ENCODE peak calls at places on chromosomes 1 and 21, in eight cellular contexts. One of them, this sample, is unnamed.

GRCh38 chr1:92951141-92951582 is 10.1 kb downstream of the DIPK1A start:
- DNase-seq in brain microvascular endothelial cell: peak; percentile 57
- DNase-seq in CD4-positive, alpha-beta T cell: no peak
- DNase-seq in WTC11: no peak
- DNase-seq in breast epithelium: no peak
- DNase-seq in body of pancreas: peak; percentile 12
- DNase-seq in cardiac fibroblast: peak; percentile 61
- DNase-seq in mucosa of descending colon: no peak
- DNase-seq in this sample: no peak

GRCh38 chr1:59272507-59272906 is 24.4 kb upstream of the FGGY start:
- DNase-seq in brain microvascular endothelial cell: peak; percentile 50
- DNase-seq in CD4-positive, alpha-beta T cell: no peak
- DNase-seq in WTC11: no peak
- DNase-seq in body of pancreas: no peak
- DNase-seq in cardiac fibroblast: peak; percentile 48
- DNase-seq in mucosa of descending colon: no peak
- DNase-seq in breast epithelium: no peak
- DNase-seq in this sample: no peak

GRCh38 chr1:169329383-169329782 is 38.2 kb downstream of the NME7 start:
- DNase-seq in mucosa of descending colon: no peak
- DNase-seq in CD4-positive, alpha-beta T cell: no peak
- DNase-seq in brain microvascular endothelial cell: no peak
- DNase-seq in breast epithelium: no peak
- DNase-seq in body of pancreas: no peak
- DNase-seq in WTC11: no peak
- DNase-seq in cardiac fibroblast: no peak
- DNase-seq in this sample: no peak

GRCh38 chr1:175208773-175209492 is 16.4 kb upstream of the KIAA0040 start:
- DNase-seq in brain microvascular endothelial cell: no peak
- DNase-seq in WTC11: no peak
- DNase-seq in breast epithelium: no peak
- DNase-seq in cardiac fibroblast: no peak
- DNase-seq in body of pancreas: no peak
- DNase-seq in mucosa of descending colon: no peak
- DNase-seq in CD4-positive, alpha-beta T cell: peak; percentile 28
- DNase-seq in this sample: no peak

GRCh38 chr1:119646521-119647227 is 1.4 kb downstream of the ZNF697 start:
- DNase-seq in mucosa of descending colon: no peak
- DNase-seq in cardiac fibroblast: peak; percentile 47
- DNase-seq in brain microvascular endothelial cell: peak; percentile 64
- DNase-seq in WTC11: no peak
- DNase-seq in breast epithelium: no peak
- DNase-seq in body of pancreas: no peak
- DNase-seq in CD4-positive, alpha-beta T cell: no peak
- DNase-seq in this sample: no peak

GRCh38 chr21:30072496-30072895 is 94.1 kb downstream of the CLDN17 start:
- DNase-seq in body of pancreas: peak; percentile 17
- DNase-seq in cardiac fibroblast: peak; percentile 53
- DNase-seq in mucosa of descending colon: peak; percentile 35
- DNase-seq in WTC11: peak; percentile 59
- DNase-seq in brain microvascular endothelial cell: peak; percentile 45
- DNase-seq in breast epithelium: no peak
- DNase-seq in CD4-positive, alpha-beta T cell: no peak
- DNase-seq in this sample: peak; percentile 42

GRCh38 chr1:33099290-33100118 is 18.6 kb downstream of the AZIN2 start:
- DNase-seq in CD4-positive, alpha-beta T cell: peak; percentile 45
- DNase-seq in mucosa of descending colon: peak; percentile 45
- DNase-seq in body of pancreas: peak; percentile 67
- DNase-seq in WTC11: peak; percentile 30
- DNase-seq in breast epithelium: peak; percentile 69
- DNase-seq in cardiac fibroblast: peak; percentile 99
- DNase-seq in brain microvascular endothelial cell: peak; percentile 100
- DNase-seq in this sample: no peak

GRCh38 chr21:27645285-27645684 is 678.4 kb upstream of the ADAMTS5 start:
- DNase-seq in WTC11: no peak
- DNase-seq in mucosa of descending colon: no peak
- DNase-seq in body of pancreas: no peak
- DNase-seq in brain microvascular endothelial cell: peak; percentile 31
- DNase-seq in CD4-positive, alpha-beta T cell: no peak
- DNase-seq in breast epithelium: no peak
- DNase-seq in cardiac fibroblast: no peak
- DNase-seq in this sample: no peak

GRCh38 chr1:108208724-108209404 is 8.7 kb upstream of the SLC25A24 start:
- DNase-seq in breast epithelium: no peak
- DNase-seq in CD4-positive, alpha-beta T cell: no peak
- DNase-seq in brain microvascular endothelial cell: no peak
- DNase-seq in mucosa of descending colon: no peak
- DNase-seq in cardiac fibroblast: no peak
- DNase-seq in body of pancreas: no peak
- DNase-seq in WTC11: peak; percentile 34
- DNase-seq in this sample: peak; percentile 22

GRCh38 chr1:12706061-12706460 is 9.8 kb upstream of the AADACL3 start:
- DNase-seq in breast epithelium: no peak
- DNase-seq in mucosa of descending colon: no peak
- DNase-seq in brain microvascular endothelial cell: no peak
- DNase-seq in cardiac fibroblast: no peak
- DNase-seq in WTC11: no peak
- DNase-seq in CD4-positive, alpha-beta T cell: no peak
- DNase-seq in body of pancreas: no peak
- DNase-seq in this sample: no peak

GRCh38 chr1:227548448-227548847 is 14.9 kb upstream of the ZNF678 start:
- DNase-seq in breast epithelium: no peak
- DNase-seq in brain microvascular endothelial cell: no peak
- DNase-seq in CD4-positive, alpha-beta T cell: no peak
- DNase-seq in WTC11: no peak
- DNase-seq in mucosa of descending colon: no peak
- DNase-seq in cardiac fibroblast: no peak
- DNase-seq in body of pancreas: no peak
- DNase-seq in this sample: no peak

GRCh38 chr1:60461889-60462595 is 388.5 kb upstream of the C1orf87 start:
- DNase-seq in mucosa of descending colon: no peak
- DNase-seq in WTC11: no peak
- DNase-seq in CD4-positive, alpha-beta T cell: no peak
- DNase-seq in brain microvascular endothelial cell: no peak
- DNase-seq in body of pancreas: no peak
- DNase-seq in breast epithelium: no peak
- DNase-seq in cardiac fibroblast: no peak
- DNase-seq in this sample: no peak

GRCh38 chr1:36154765-36155559 is 998 bp upstream of the MAP7D1 start:
- DNase-seq in mucosa of descending colon: peak; percentile 64
- DNase-seq in breast epithelium: no peak
- DNase-seq in WTC11: peak; percentile 38
- DNase-seq in cardiac fibroblast: peak; percentile 43
- DNase-seq in CD4-positive, alpha-beta T cell: no peak
- DNase-seq in body of pancreas: peak; percentile 28
- DNase-seq in brain microvascular endothelial cell: no peak
- DNase-seq in this sample: peak; percentile 41

GRCh38 chr1:226569879-226570547 is 21.4 kb downstream of the STUM start:
- DNase-seq in body of pancreas: no peak
- DNase-seq in mucosa of descending colon: no peak
- DNase-seq in cardiac fibroblast: no peak
- DNase-seq in CD4-positive, alpha-beta T cell: no peak
- DNase-seq in brain microvascular endothelial cell: no peak
- DNase-seq in breast epithelium: no peak
- DNase-seq in WTC11: peak; percentile 77
- DNase-seq in this sample: peak; percentile 78

GRCh38 chr1:64881281-64881680 is 85.1 kb downstream of the JAK1 start:
- DNase-seq in body of pancreas: no peak
- DNase-seq in brain microvascular endothelial cell: peak; percentile 38
- DNase-seq in breast epithelium: no peak
- DNase-seq in CD4-positive, alpha-beta T cell: no peak
- DNase-seq in mucosa of descending colon: no peak
- DNase-seq in WTC11: no peak
- DNase-seq in cardiac fibroblast: no peak
- DNase-seq in this sample: no peak

GRCh38 chr21:36606292-36606982 is 92.5 kb upstream of the SIM2 start:
- DNase-seq in body of pancreas: no peak
- DNase-seq in breast epithelium: no peak
- DNase-seq in cardiac fibroblast: no peak
- DNase-seq in CD4-positive, alpha-beta T cell: no peak
- DNase-seq in brain microvascular endothelial cell: no peak
- DNase-seq in WTC11: peak; percentile 32
- DNase-seq in mucosa of descending colon: no peak
- DNase-seq in this sample: peak; percentile 31

GRCh38 chr21:35020902-35021301 is 28.2 kb downstream of the RUNX1 start:
- DNase-seq in body of pancreas: no peak
- DNase-seq in breast epithelium: no peak
- DNase-seq in mucosa of descending colon: no peak
- DNase-seq in WTC11: no peak
- DNase-seq in CD4-positive, alpha-beta T cell: no peak
- DNase-seq in cardiac fibroblast: no peak
- DNase-seq in brain microvascular endothelial cell: no peak
- DNase-seq in this sample: no peak

GRCh38 chr1:230636575-230637163 is 5.6 kb upstream of the COG2 start:
- DNase-seq in breast epithelium: no peak
- DNase-seq in body of pancreas: no peak
- DNase-seq in CD4-positive, alpha-beta T cell: no peak
- DNase-seq in cardiac fibroblast: no peak
- DNase-seq in brain microvascular endothelial cell: no peak
- DNase-seq in mucosa of descending colon: no peak
- DNase-seq in WTC11: no peak
- DNase-seq in this sample: no peak

GRCh38 chr21:31518580-31518979 is 140.9 kb upstream of the SOD1 start:
- DNase-seq in breast epithelium: no peak
- DNase-seq in WTC11: no peak
- DNase-seq in mucosa of descending colon: no peak
- DNase-seq in brain microvascular endothelial cell: no peak
- DNase-seq in cardiac fibroblast: no peak
- DNase-seq in CD4-positive, alpha-beta T cell: no peak
- DNase-seq in body of pancreas: no peak
- DNase-seq in this sample: no peak

DNA sequence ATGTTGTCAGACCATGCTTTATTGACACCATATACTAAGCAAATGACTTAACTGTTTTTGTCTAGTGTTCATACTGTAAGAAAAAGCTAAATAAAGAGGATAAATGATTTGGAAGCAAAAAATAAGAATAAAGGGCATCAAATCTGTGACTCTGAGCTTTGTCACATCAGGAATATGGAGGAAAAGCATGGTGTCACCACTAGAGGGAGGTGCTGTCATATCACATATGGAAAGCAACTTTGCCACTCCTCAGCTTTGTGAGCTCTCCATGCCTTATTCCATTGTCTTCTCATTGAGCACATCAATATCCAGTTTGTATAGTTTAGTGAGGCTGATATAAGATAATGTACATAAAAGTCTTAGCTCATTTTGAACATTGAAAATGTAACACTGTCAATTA is 20.8 kb upstream of the GBP1 start:
- DNase-seq in mucosa of descending colon: no peak
- DNase-seq in breast epithelium: no peak
- DNase-seq in brain microvascular endothelial cell: peak; percentile 72
- DNase-seq in CD4-positive, alpha-beta T cell: peak; percentile 37
- DNase-seq in body of pancreas: no peak
- DNase-seq in WTC11: peak; percentile 54
- DNase-seq in cardiac fibroblast: peak; percentile 83
- DNase-seq in this sample: no peak
- TF ChIP-seq CTCF in mucosa of descending colon: peak; percentile 49
- TF ChIP-seq CTCF in breast epithelium: peak; percentile 16
- TF ChIP-seq CTCF in brain microvascular endothelial cell: peak; percentile 74
- TF ChIP-seq CTCF in CD4-positive, alpha-beta T cell: peak; percentile 85
- TF ChIP-seq CTCF in body of pancreas: no peak
- TF ChIP-seq CTCF in WTC11: peak; percentile 72
- TF ChIP-seq CTCF in cardiac fibroblast: peak; percentile 59
- TF ChIP-seq CTCF in this sample: no peak

DNA sequence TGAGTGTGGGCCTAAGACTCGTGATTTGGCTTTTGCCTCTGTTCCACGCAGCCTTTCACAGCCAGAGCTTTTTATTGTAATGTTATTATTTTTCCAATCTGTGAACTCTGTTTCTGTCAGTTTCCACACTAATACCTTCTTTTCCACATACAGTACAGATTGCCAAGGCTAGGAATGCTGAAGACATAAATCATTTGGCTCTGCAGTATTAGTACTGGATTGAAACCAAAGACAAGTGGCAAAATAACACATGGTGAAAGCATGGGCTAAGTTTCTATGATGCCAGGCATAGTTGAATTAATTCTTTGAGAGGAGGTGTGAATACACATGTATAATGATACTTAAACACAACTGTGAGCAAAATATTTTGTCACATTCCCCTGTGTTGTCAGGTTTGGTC is 73.6 kb downstream of the TMEM200B start:
- DNase-seq in mucosa of descending colon: no peak
- DNase-seq in breast epithelium: no peak
- DNase-seq in cardiac fibroblast: no peak
- DNase-seq in CD4-positive, alpha-beta T cell: no peak
- DNase-seq in brain microvascular endothelial cell: no peak
- DNase-seq in body of pancreas: no peak
- DNase-seq in WTC11: no peak
- DNase-seq in this sample: no peak
- TF ChIP-seq CTCF in mucosa of descending colon: no peak
- TF ChIP-seq CTCF in breast epithelium: no peak
- TF ChIP-seq CTCF in cardiac fibroblast: no peak
- TF ChIP-seq CTCF in CD4-positive, alpha-beta T cell: no peak
- TF ChIP-seq CTCF in brain microvascular endothelial cell: no peak
- TF ChIP-seq CTCF in body of pancreas: no peak
- TF ChIP-seq CTCF in WTC11: no peak
- TF ChIP-seq CTCF in this sample: no peak

GRCh38 chr1:1041873-1042272 is 22.0 kb downstream of the AGRN start:
- DNase-seq in mucosa of descending colon: no peak
- DNase-seq in CD4-positive, alpha-beta T cell: no peak
- DNase-seq in breast epithelium: no peak
- DNase-seq in WTC11: no peak
- DNase-seq in brain microvascular endothelial cell: no peak
- DNase-seq in cardiac fibroblast: no peak
- DNase-seq in body of pancreas: no peak
- DNase-seq in this sample: no peak

GRCh38 chr1:1041092-1041503 is 21.2 kb downstream of the AGRN start:
- DNase-seq in WTC11: peak; percentile 82
- DNase-seq in brain microvascular endothelial cell: no peak
- DNase-seq in mucosa of descending colon: no peak
- DNase-seq in body of pancreas: no peak
- DNase-seq in CD4-positive, alpha-beta T cell: no peak
- DNase-seq in cardiac fibroblast: no peak
- DNase-seq in breast epithelium: no peak
- DNase-seq in this sample: no peak

GRCh38 chr1:1038694-1039093 is 18.8 kb downstream of the AGRN start:
- DNase-seq in WTC11: no peak
- DNase-seq in breast epithelium: no peak
- DNase-seq in CD4-positive, alpha-beta T cell: no peak
- DNase-seq in body of pancreas: no peak
- DNase-seq in mucosa of descending colon: no peak
- DNase-seq in cardiac fibroblast: no peak
- DNase-seq in brain microvascular endothelial cell: no peak
- DNase-seq in this sample: no peak

GRCh38 chr1:1039145-1039910 is 19.4 kb downstream of the AGRN start:
- DNase-seq in brain microvascular endothelial cell: no peak
- DNase-seq in body of pancreas: no peak
- DNase-seq in WTC11: no peak
- DNase-seq in mucosa of descending colon: no peak
- DNase-seq in cardiac fibroblast: no peak
- DNase-seq in breast epithelium: no peak
- DNase-seq in CD4-positive, alpha-beta T cell: no peak
- DNase-seq in this sample: no peak

GRCh38 chr1:1040004-1040991 is 20.4 kb downstream of the AGRN start:
- DNase-seq in brain microvascular endothelial cell: peak; percentile 65
- DNase-seq in body of pancreas: peak; percentile 80
- DNase-seq in mucosa of descending colon: peak; percentile 86
- DNase-seq in cardiac fibroblast: peak; percentile 84
- DNase-seq in breast epithelium: peak; percentile 74
- DNase-seq in WTC11: peak; percentile 83
- DNase-seq in CD4-positive, alpha-beta T cell: peak; percentile 71
- DNase-seq in this sample: peak; percentile 85
- TF ChIP-seq CTCF in brain microvascular endothelial cell: peak; percentile 14
- TF ChIP-seq CTCF in body of pancreas: peak; percentile 10
- TF ChIP-seq CTCF in mucosa of descending colon: no peak
- TF ChIP-seq CTCF in cardiac fibroblast: no peak
- TF ChIP-seq CTCF in breast epithelium: no peak
- TF ChIP-seq CTCF in WTC11: no peak
- TF ChIP-seq CTCF in CD4-positive, alpha-beta T cell: no peak
- TF ChIP-seq CTCF in this sample: no peak

GRCh38 chr1:159196543-159196942 is 8.1 kb upstream of the ACKR1 start:
- DNase-seq in body of pancreas: no peak
- DNase-seq in mucosa of descending colon: no peak
- DNase-seq in WTC11: peak; percentile 41
- DNase-seq in brain microvascular endothelial cell: no peak
- DNase-seq in breast epithelium: no peak
- DNase-seq in CD4-positive, alpha-beta T cell: no peak
- DNase-seq in cardiac fibroblast: no peak
- DNase-seq in this sample: no peak
- TF ChIP-seq CTCF in body of pancreas: peak; percentile 5
- TF ChIP-seq CTCF in mucosa of descending colon: no peak
- TF ChIP-seq CTCF in WTC11: peak; percentile 33
- TF ChIP-seq CTCF in brain microvascular endothelial cell: peak; percentile 46
- TF ChIP-seq CTCF in breast epithelium: no peak
- TF ChIP-seq CTCF in CD4-positive, alpha-beta T cell: no peak
- TF ChIP-seq CTCF in cardiac fibroblast: peak; percentile 44
- TF ChIP-seq CTCF in this sample: peak; percentile 33

This sample was measured in glutamatergic neuron.